ENCODE peak calls at places on chromosomes 1 and 21, in seven cellular contexts. L is HepG2, U is K562, P is H1, D is GM12892, M is GM12878, X is SK-N-SH. Y is an unnamed sample.

GRCh38 chr1:28418278-28418637 is 48.7 kb downstream of the PHACTR4 start:
- DNase-seq in D (no peak), X (no peak), U (no peak), L (no peak), P (no peak), M (no peak), Y (no peak)

GRCh38 chr1:239189998-239190512 is 196.3 kb upstream of the CHRM3 start:
- DNase-seq in L (no peak), X (no peak), P (no peak), U (no peak), M (no peak), D (no peak), Y (no peak)

GRCh38 chr1:164823486-164824279 is 264.7 kb downstream of the PBX1 start:
- DNase-seq in P (no peak), D (no peak), U (no peak), X (no peak), L (no peak), M (no peak), Y (no peak)

GRCh38 chr21:38478782-38479181 is 19.5 kb downstream of the ERG start:
- DNase-seq in U (no peak), M (no peak), L (no peak), X (no peak), D (no peak), P (no peak), Y (no peak)

GRCh38 chr1:115302390-115302961 is 35.6 kb downstream of the NGF start:
- DNase-seq in D (no peak), X (no peak), M (no peak), L (no peak), P (no peak), U (no peak), Y (no peak)

GRCh38 chr1:78101514-78101913 is 55.7 kb downstream of the GIPC2 start:
- DNase-seq in X (no peak), D (no peak), P (no peak), L (peak), U (no peak), M (no peak), Y (no peak)

GRCh38 chr1:3375256-3375655 is 79.2 kb upstream of the ARHGEF16 start:
- DNase-seq in X (no peak), M (no peak), U (no peak), L (no peak), P (no peak), D (no peak), Y (no peak)

GRCh38 chr1:203189951-203190352 is 3.4 kb upstream of the CHI3L1 start:
- DNase-seq in U (no peak), D (no peak), P (no peak), M (no peak), X (no peak), L (no peak), Y (no peak)

GRCh38 chr21:14480601-14481000 is 65.5 kb downstream of the SAMSN1 start:
- DNase-seq in L (no peak), X (no peak), P (no peak), D (no peak), U (no peak), M (no peak), Y (no peak)

GRCh38 chr1:41394405-41394804 is 33.2 kb downstream of the FOXO6 start:
- DNase-seq in U (no peak), P (no peak), L (no peak), D (no peak), M (no peak), X (no peak), Y (no peak)

GRCh38 chr1:103265551-103265950 is 157.2 kb upstream of the COL11A1 start:
- DNase-seq in M (no peak), P (no peak), X (no peak), D (no peak), L (no peak), U (no peak), Y (no peak)

GRCh38 chr1:155983191-155984023 is 5.1 kb upstream of the ARHGEF2 start:
- DNase-seq in M (no peak), U (peak), L (peak), D (no peak), X (no peak), P (no peak), Y (no peak)

GRCh38 chr1:34656299-34656698 is 98.5 kb upstream of the GJB5 start:
- DNase-seq in U (no peak), P (no peak), D (no peak), X (no peak), M (no peak), L (no peak), Y (no peak)

GRCh38 chr21:46129846-46130651 is 25.3 kb downstream of the FTCD start:
- DNase-seq in M (no peak), P (no peak), L (no peak), D (no peak), X (no peak), U (no peak), Y (no peak)

DNA sequence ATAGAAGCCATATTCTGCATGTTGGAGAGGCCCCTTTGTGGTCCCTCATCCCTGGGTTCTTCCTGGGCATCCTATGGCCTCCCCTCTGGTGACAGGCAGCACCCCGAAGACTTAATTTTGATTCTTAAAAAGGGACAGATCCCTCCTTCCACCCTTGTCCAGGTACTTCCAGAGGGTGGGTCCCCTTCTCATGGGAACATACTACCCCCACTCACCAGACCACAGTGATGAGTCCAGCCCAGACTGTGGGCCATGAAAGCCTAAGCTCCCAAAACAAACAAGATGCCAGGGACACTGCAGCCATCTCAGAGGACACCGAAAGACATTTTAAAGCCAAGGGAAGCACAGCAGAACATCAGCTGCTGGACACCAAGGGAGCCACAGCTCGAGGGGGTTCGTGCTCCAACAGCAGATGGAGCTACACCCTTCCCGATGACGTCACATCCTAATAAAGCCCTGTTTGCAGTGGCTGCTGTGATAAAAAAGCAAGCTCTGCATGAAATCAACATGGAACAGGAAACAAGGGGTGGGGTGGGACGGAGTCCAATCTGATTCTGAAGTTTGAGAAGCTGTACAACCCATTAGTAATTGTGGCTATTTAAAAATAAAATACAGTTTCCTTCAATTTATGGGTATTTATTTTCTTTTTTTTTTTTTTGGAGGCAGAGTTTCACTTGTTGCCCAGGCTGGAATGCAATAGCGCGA is 32.4 kb downstream of the GNB1 start:
- DNase-seq in U (peak), M (no peak), X (peak), P (no peak), D (no peak), L (peak), Y (no peak)
- TF ChIP-seq TAF1 in U (no peak), M (no peak), X (no peak), P (no peak), D (no peak), L (no peak), Y (no peak)

DNA sequence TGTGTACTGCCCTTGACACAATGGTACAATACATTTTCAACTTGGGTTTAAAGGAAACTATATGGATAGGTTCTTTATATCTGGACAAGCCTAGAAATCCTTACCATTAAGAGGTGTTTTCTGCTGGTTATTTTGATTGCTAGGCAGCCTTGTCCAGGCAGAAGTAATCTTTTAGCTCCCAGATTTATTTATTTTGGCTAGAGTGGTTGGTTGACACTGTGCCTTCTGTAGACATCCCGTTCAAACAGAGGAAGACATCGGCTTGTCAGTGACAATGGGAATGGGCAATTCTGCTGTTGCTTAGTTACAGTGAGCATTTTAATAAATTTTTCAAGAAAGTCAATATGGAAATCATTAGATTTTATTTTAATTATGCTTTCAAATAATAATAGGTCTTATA is 138.8 kb downstream of the VPS13D start:
- DNase-seq in P (no peak), M (no peak), X (no peak), L (peak), U (no peak), D (no peak), Y (no peak)
- TF ChIP-seq TAF1 in P (no peak), M (no peak), X (no peak), L (no peak), U (no peak), D (no peak), Y (no peak)

DNA sequence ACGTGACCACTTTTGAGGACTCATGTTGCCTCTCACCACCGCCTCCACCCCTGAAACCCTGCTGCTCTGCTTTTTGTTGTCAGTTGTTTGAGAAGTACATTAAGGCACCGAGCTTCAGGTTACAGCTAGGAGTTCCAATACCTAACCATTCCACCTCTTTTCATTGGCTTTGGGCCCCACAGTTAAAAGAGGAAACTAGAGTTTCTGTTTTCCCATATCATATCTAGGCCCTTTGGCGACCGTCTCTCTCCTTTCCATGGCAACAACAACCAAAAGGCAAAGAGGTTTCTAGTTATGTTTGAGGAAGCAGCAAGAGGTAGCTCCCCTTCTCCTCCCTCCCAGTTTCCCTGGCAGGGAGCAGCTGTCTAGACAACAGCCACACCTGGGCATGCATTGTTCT is 5.9 kb downstream of the ANKRD35 start:
- DNase-seq in L (no peak), P (no peak), X (no peak), U (peak), M (no peak), D (no peak), Y (no peak)
- TF ChIP-seq TAF1 in L (no peak), P (no peak), X (no peak), U (no peak), M (no peak), D (no peak), Y (no peak)

DNA sequence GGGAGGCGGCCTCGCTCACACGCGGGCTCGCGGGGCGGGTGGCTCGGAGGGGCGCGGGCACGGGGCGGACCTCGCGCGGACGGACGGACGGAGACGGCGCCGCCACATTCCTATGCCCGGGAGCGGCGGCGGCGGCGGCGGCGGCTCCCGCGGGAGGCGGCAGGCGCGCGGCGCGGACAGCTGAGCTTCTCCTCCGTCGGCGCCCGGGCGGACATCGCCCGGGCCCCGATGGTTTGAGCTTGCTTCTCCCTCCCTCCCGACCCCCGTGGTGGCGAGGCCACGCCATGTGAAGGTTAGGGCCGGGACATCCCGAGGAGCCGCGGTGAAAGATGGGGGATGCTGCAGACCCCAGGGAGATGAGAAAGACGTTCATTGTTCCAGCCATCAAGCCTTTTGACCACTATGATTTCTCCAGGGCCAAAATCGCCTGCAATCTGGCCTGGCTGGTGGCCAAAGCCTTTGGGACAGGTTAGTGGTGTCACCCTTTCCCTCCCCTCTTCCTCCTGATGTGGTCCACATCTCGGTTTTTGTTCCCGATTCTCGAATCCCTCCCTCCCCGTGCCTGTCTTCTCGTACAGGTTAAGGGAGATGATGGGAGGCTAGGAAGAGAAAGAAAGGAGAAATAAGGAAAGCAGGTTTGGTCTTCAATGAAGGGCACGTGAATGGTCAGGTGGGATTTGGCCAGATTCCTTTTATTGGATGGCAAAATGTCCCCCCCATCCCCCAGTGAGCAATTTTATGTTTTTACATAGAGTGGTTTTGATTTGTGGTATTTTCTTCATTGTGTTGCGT is 1.0 kb downstream of the CAMSAP2 start:
- DNase-seq in D (no peak), P (no peak), U (peak), X (no peak), L (peak), M (no peak), Y (no peak)
- TF ChIP-seq TAF1 in D (no peak), P (peak), U (no peak), X (no peak), L (no peak), M (no peak), Y (no peak)

GRCh38 chr1:5390497-5390896 is 601.7 kb downstream of the NPHP4 start:
- DNase-seq in D (no peak), U (no peak), M (no peak), X (no peak), L (no peak), P (no peak), Y (no peak)
- TF ChIP-seq TAF1 in D (no peak), U (no peak), M (no peak), X (no peak), L (no peak), P (no peak), Y (no peak)

DNA sequence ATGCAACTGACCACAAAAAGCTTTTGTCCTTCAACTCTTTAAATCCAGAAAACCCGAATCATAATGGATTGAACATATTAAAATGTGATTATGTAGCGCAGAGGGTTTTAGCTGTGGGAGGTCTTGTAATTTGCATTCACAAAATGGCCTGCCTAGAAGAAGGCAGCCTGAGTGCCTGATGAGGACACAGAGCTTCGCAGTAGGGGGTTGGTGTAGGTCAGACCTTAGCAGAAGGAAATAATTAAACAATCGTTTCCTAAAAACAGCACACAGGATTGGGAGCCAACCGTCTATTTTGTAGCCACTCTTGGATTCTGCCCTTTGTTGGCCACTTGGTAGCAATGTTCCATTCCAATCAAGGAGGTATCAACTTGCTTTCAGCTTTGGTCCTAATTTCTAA is 195.7 kb upstream of the KIAA0040 start:
- DNase-seq in M (no peak), D (no peak), X (no peak), P (no peak), L (no peak), U (no peak), Y (no peak)
- TF ChIP-seq TAF1 in M (no peak), D (no peak), X (no peak), P (no peak), L (no peak), U (no peak), Y (no peak)

DNA sequence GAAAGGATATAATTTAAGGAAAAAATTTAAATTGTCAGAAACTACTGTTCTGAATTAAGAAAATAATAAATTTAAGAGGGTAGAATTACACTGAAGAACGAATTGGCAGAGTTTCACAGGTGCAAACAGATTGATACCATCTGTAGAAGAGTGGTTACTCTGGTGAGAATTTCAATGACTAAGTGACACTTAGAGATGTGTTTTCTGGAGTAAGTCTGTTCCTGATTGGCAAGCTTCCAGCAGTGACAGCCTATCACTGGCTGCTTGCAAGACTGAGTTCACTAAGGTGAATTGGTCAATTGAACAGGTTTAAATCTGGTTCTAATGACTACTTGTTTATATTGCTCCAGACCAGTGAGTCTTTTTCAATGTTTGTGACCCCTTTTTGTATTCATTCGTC is 838.2 kb upstream of the RGS18 start:
- DNase-seq in D (no peak), X (no peak), L (no peak), M (no peak), P (no peak), U (peak), Y (no peak)
- TF ChIP-seq TAF1 in D (no peak), X (no peak), L (no peak), M (no peak), P (no peak), U (no peak), Y (no peak)